ENCODE peak calls at places on chromosomes 2 and 18, in four cellular contexts. L is GM12878, O is thoracic aorta, F is fibroblast of lung. M is an unnamed sample.
A peak's percentile ranks its signal among the peaks of the same experiment; 100 is the strongest.

GRCh38 chr2:85886585-85886984 is 2.2 kb downstream of the ST3GAL5 start:
- DNase-seq in L (no peak), F (peak; percentile 98), O (peak; percentile 54), M (peak; percentile 76)

GRCh38 chr2:230944123-230944653 is 19.1 kb upstream of the GPR55 start:
- DNase-seq in F (no peak), O (no peak), L (peak; percentile 69), M (no peak)

GRCh38 chr2:64374686-64375085 is 79.3 kb upstream of the LGALSL start:
- DNase-seq in L (no peak), F (no peak), O (no peak), M (no peak)

GRCh38 chr2:231707625-231708049 is 688 bp upstream of the PTMA start:
- DNase-seq in F (peak; percentile 56), L (no peak), O (no peak), M (no peak)

GRCh38 chr2:43127208-43127940 is 99.0 kb downstream of the ZFP36L2 start:
- DNase-seq in F (no peak), L (no peak), O (no peak), M (peak; percentile 97)

GRCh38 chr2:50241292-50241691 is 790.6 kb downstream of the NRXN1 start:
- DNase-seq in L (no peak), F (no peak), O (no peak), M (no peak)

GRCh38 chr18:76422121-76422520 is 72.9 kb downstream of the ZNF516 start:
- DNase-seq in O (no peak), L (no peak), F (no peak), M (no peak)

GRCh38 chr2:73291093-73291460 is 2.3 kb downstream of the EGR4 start:
- DNase-seq in L (no peak), F (peak; percentile 54), O (no peak), M (peak; percentile 54)

GRCh38 chr2:71505086-71505769 is 51.9 kb downstream of the DYSF start:
- DNase-seq in L (no peak), F (no peak), O (no peak), M (no peak)

GRCh38 chr2:39127973-39128372 is 7.1 kb upstream of the SOS1 start:
- DNase-seq in O (no peak), L (peak; percentile 84), F (peak; percentile 27), M (no peak)

GRCh38 chr2:132478669-132479068 is 62.1 kb downstream of the GPR39 start:
- DNase-seq in L (no peak), F (no peak), O (no peak), M (no peak)

GRCh38 chr2:96528680-96529375 is 7.7 kb upstream of the ARID5A start:
- DNase-seq in L (no peak), F (no peak), O (peak; percentile 69), M (no peak)

GRCh38 chr2:40554665-40555294 is 102.9 kb upstream of the SLC8A1 start:
- DNase-seq in L (peak; percentile 2), F (peak; percentile 28), O (peak; percentile 29), M (peak; percentile 47)

GRCh38 chr2:28683100-28683706 is 68.4 kb upstream of the PPP1CB start:
- DNase-seq in F (peak; percentile 85), O (peak; percentile 49), L (no peak), M (peak; percentile 79)

GRCh38 chr2:18156002-18156401 is 277.5 kb downstream of the KCNS3 start:
- DNase-seq in L (no peak), F (peak; percentile 47), O (no peak), M (no peak)

GRCh38 chr2:29487967-29488550 is 372.8 kb downstream of the CLIP4 start:
- DNase-seq in L (no peak), F (peak; percentile 66), O (no peak), M (no peak)

GRCh38 chr2:108629417-108629816 is 89.9 kb upstream of the RANBP2 start:
- DNase-seq in F (no peak), O (no peak), L (no peak), M (no peak)

GRCh38 chr2:195407782-195408181 is 249.2 kb upstream of the SLC39A10 start:
- DNase-seq in F (peak; percentile 45), L (no peak), O (no peak), M (no peak)

GRCh38 chr2:164655750-164656149 is 34.5 kb upstream of the GRB14 start:
- DNase-seq in L (no peak), F (peak; percentile 29), O (no peak), M (no peak)

GRCh38 chr2:101763496-101764333 is 66.2 kb downstream of the MAP4K4 start:
- DNase-seq in L (no peak), O (no peak), F (no peak), M (no peak)

GRCh38 chr2:10774394-10774793 is 38.2 kb downstream of the PDIA6 start:
- DNase-seq in F (no peak), O (no peak), L (no peak), M (no peak)

GRCh38 chr2:148948865-148949264 is 73.8 kb downstream of the KIF5C start:
- DNase-seq in O (no peak), F (no peak), L (no peak), M (no peak)

GRCh38 chr2:17643031-17643615 is 102.6 kb downstream of the VSNL1 start:
- DNase-seq in O (no peak), L (no peak), F (peak; percentile 99), M (peak; percentile 82)

GRCh38 chr2:55159037-55159651 is 72.9 kb downstream of the CLHC1 start:
- DNase-seq in O (no peak), L (no peak), F (no peak), M (peak; percentile 73)

GRCh38 chr2:109124982-109125594 is 3.9 kb upstream of the SH3RF3 start:
- DNase-seq in L (no peak), O (no peak), F (no peak), M (no peak)

GRCh38 chr2:127089466-127090235 is 17.3 kb downstream of the BIN1 start:
- DNase-seq in F (no peak), O (no peak), L (no peak), M (no peak)

GRCh38 chr2:146489386-146489785 is 1355.4 kb upstream of the ACVR2A start:
- DNase-seq in F (peak; percentile 35), L (no peak), O (no peak), M (no peak)

GRCh38 chr2:96771792-96772618 is 11.3 kb downstream of the CNNM4 start:
- DNase-seq in O (no peak), F (no peak), L (no peak), M (no peak)

GRCh38 chr2:238459081-238459629 is 32.4 kb downstream of the ASB1 start:
- DNase-seq in L (no peak), O (peak; percentile 33), F (peak; percentile 84), M (no peak)

GRCh38 chr2:73069855-73070650 is 1.5 kb downstream of the SFXN5 start:
- DNase-seq in O (no peak), F (peak; percentile 48), L (no peak), M (no peak)

GRCh38 chr18:51195602-51196115 is 1.8 kb downstream of the MEX3C start:
- DNase-seq in F (peak; percentile 80), O (no peak), L (no peak), M (no peak)

GRCh38 chr2:48530033-48530804 is at the start of gene STON1:
- DNase-seq in F (peak; percentile 57), L (no peak), O (no peak), M (peak; percentile 83)

GRCh38 chr2:205755923-205756322 is 73.6 kb downstream of the NRP2 start:
- DNase-seq in L (no peak), F (peak; percentile 47), O (no peak), M (no peak)

GRCh38 chr2:215531284-215531683 is 95.4 kb upstream of the FN1 start:
- DNase-seq in L (no peak), O (no peak), F (peak; percentile 92), M (no peak)

GRCh38 chr18:34695300-34695699 is 14.8 kb upstream of the DTNA start:
- DNase-seq in F (no peak), L (no peak), O (no peak), M (no peak)

GRCh38 chr18:4125939-4126250 is 329.2 kb downstream of the DLGAP1 start:
- DNase-seq in F (no peak), L (no peak), O (no peak), M (no peak)
- H3K27ac ChIP-seq in F (no peak overlapping the region), L (no peak overlapping the region), O (peak overlapping the region; percentile 11), M (no peak overlapping the region)

GRCh38 chr2:105113616-105114275 is 75.9 kb downstream of the MRPS9 start:
- DNase-seq in L (no peak), O (no peak), F (no peak), M (no peak)
- H3K36me3 ChIP-seq in L (no peaks in the 10 kb centered on the region), O (no peaks in the 10 kb centered on the region), F (no peaks in the 10 kb centered on the region), M (no peaks in the 10 kb centered on the region)

GRCh38 chr2:239779592-239779983 is 245.6 kb downstream of the NDUFA10 start:
- DNase-seq in F (no peak), O (no peak), L (no peak), M (no peak)
- H3K9me3 ChIP-seq in F (no peaks in the 10 kb centered on the region), O (no peaks in the 10 kb centered on the region), L (no peaks in the 10 kb centered on the region), M (no peaks in the 10 kb centered on the region)

GRCh38 chr18:48771641-48772380 is 179.0 kb downstream of the SMAD7 start:
- DNase-seq in L (no peak), O (no peak), F (no peak), M (no peak)
- H3K27ac ChIP-seq in L (no peak overlapping the region), O (peak overlapping the region; percentile 63), F (no peak overlapping the region), M (no peak overlapping the region)

DNA sequence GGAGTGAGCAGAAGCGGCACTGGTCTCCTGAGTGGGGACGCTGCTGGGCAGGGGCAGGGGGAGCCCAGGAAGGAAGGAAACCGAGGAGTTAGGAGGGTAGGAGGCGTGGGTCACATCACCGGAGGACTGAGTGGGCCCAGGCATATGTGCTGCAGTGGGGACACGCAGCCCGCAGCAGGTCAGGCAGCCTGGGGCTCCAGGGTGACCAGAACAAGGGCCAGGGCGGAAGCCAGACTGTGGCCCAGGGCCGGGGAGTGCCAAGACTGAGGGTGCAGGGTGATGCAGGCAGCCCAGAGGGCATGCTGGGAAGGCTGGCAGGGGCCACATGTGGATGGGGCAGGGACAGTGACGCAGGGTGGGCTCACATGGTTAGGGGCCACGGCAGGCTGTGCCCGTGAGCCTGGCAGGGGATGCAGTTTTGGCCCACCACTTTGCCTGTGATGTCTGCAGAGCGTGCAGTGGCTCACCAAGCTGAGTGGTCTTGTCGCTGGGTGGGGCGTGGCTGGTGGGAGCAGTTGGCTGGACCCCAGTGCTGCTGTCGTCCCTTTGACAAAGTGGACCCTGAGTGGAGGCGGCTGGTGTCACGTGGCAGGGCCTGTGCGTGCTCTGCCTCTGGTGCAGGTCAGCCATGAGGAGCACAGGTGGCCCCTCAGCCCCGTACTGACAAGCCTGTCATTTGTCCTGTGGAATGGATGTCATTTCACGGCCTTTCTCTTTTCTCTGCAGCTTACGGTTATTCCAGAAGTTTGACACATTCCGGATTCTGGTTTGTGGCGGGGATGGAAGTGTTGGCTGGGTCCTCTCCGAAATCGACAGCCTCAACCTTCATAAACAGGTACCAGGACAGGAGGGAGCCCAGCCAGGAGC is 87.1 kb downstream of the DGKD start:
- DNase-seq in O (no peak), L (no peak), F (no peak), M (no peak)
- H3K36me3 ChIP-seq in O (peaks cover 32% of the 10 kb centered on the region), L (peaks cover 39% of the 10 kb centered on the region), F (peaks cover 3% of the 10 kb centered on the region), M (peaks cover 95% of the 10 kb centered on the region)

GRCh38 chr2:4782647-4783046 is 909.5 kb upstream of the SOX11 start:
- DNase-seq in L (no peak), F (no peak), O (no peak), M (no peak)
- H3K9me3 ChIP-seq in L (no peaks in the 10 kb centered on the region), F (no peaks in the 10 kb centered on the region), O (no peaks in the 10 kb centered on the region), M (peaks cover 34% of the 10 kb centered on the region)

M was measured in left lung.